ENCODE peak calls at places on chromosomes 12 and 14, in four cellular contexts. One of them, this sample, is unnamed.

GRCh38 chr14:55847766-55848165 is 267.8 kb downstream of the KTN1 start:
- DNase-seq in non-pigmented ciliary epithelial cell: peak; percentile 30
- DNase-seq in T follicular helper cell: no peak
- DNase-seq in type B pancreatic cell: no peak
- DNase-seq in this sample: no peak

GRCh38 chr12:66584673-66585072 is 94.2 kb downstream of the GRIP1 start:
- DNase-seq in non-pigmented ciliary epithelial cell: no peak
- DNase-seq in T follicular helper cell: no peak
- DNase-seq in type B pancreatic cell: no peak
- DNase-seq in this sample: no peak

GRCh38 chr12:123102781-123103503 is 47.9 kb downstream of the PITPNM2 start:
- DNase-seq in non-pigmented ciliary epithelial cell: no peak
- DNase-seq in T follicular helper cell: no peak
- DNase-seq in type B pancreatic cell: no peak
- DNase-seq in this sample: no peak

GRCh38 chr12:127657036-127657435 is 609.9 kb upstream of the TMEM132C start:
- DNase-seq in non-pigmented ciliary epithelial cell: no peak
- DNase-seq in T follicular helper cell: no peak
- DNase-seq in type B pancreatic cell: no peak
- DNase-seq in this sample: no peak

GRCh38 chr12:128727999-128728398 is 95.8 kb downstream of the SLC15A4 start:
- DNase-seq in non-pigmented ciliary epithelial cell: no peak
- DNase-seq in T follicular helper cell: no peak
- DNase-seq in type B pancreatic cell: no peak
- DNase-seq in this sample: no peak

GRCh38 chr12:3242199-3242863 is 165.2 kb downstream of the TSPAN9 start:
- DNase-seq in non-pigmented ciliary epithelial cell: no peak
- DNase-seq in T follicular helper cell: no peak
- DNase-seq in type B pancreatic cell: no peak
- DNase-seq in this sample: no peak

GRCh38 chr12:30753761-30754382 is 879 bp downstream of the CAPRIN2 start:
- DNase-seq in non-pigmented ciliary epithelial cell: no peak
- DNase-seq in T follicular helper cell: no peak
- DNase-seq in type B pancreatic cell: no peak
- DNase-seq in this sample: no peak

GRCh38 chr12:77324763-77325468 is 259.5 kb upstream of the E2F7 start:
- DNase-seq in non-pigmented ciliary epithelial cell: no peak
- DNase-seq in T follicular helper cell: no peak
- DNase-seq in type B pancreatic cell: peak; percentile 79
- DNase-seq in this sample: peak; percentile 87

GRCh38 chr12:24948452-24948815 is 467 bp downstream of the BCAT1 start:
- DNase-seq in non-pigmented ciliary epithelial cell: no peak
- DNase-seq in T follicular helper cell: no peak
- DNase-seq in type B pancreatic cell: no peak
- DNase-seq in this sample: no peak

GRCh38 chr12:106652510-106653015 is 69.8 kb downstream of the RFX4 start:
- DNase-seq in non-pigmented ciliary epithelial cell: no peak
- DNase-seq in T follicular helper cell: no peak
- DNase-seq in type B pancreatic cell: no peak
- DNase-seq in this sample: no peak

GRCh38 chr14:104287301-104288009 is 149.1 kb downstream of the KIF26A start:
- DNase-seq in non-pigmented ciliary epithelial cell: no peak
- DNase-seq in T follicular helper cell: no peak
- DNase-seq in type B pancreatic cell: no peak
- DNase-seq in this sample: no peak

GRCh38 chr14:102545461-102546265 is 36.1 kb upstream of the ANKRD9 start:
- DNase-seq in non-pigmented ciliary epithelial cell: no peak
- DNase-seq in T follicular helper cell: no peak
- DNase-seq in type B pancreatic cell: no peak
- DNase-seq in this sample: no peak

GRCh38 chr12:52611080-52611468 is 7.3 kb downstream of the KRT73 start:
- DNase-seq in non-pigmented ciliary epithelial cell: no peak
- DNase-seq in T follicular helper cell: no peak
- DNase-seq in type B pancreatic cell: peak; percentile 36
- DNase-seq in this sample: peak; percentile 63

GRCh38 chr14:68495101-68495637 is 297.7 kb downstream of the ZFP36L1 start:
- DNase-seq in non-pigmented ciliary epithelial cell: no peak
- DNase-seq in T follicular helper cell: no peak
- DNase-seq in type B pancreatic cell: no peak
- DNase-seq in this sample: no peak

GRCh38 chr12:108858399-108859074 is 1.2 kb upstream of the SSH1 start:
- DNase-seq in non-pigmented ciliary epithelial cell: no peak
- DNase-seq in T follicular helper cell: no peak
- DNase-seq in type B pancreatic cell: no peak
- DNase-seq in this sample: no peak

GRCh38 chr14:36810209-36810608 is 148.5 kb downstream of the PAX9 start:
- DNase-seq in non-pigmented ciliary epithelial cell: no peak
- DNase-seq in T follicular helper cell: no peak
- DNase-seq in type B pancreatic cell: no peak
- DNase-seq in this sample: no peak

GRCh38 chr12:52637299-52637698 is 14.7 kb downstream of the KRT2 start:
- DNase-seq in non-pigmented ciliary epithelial cell: no peak
- DNase-seq in T follicular helper cell: no peak
- DNase-seq in type B pancreatic cell: peak; percentile 16
- DNase-seq in this sample: peak; percentile 51

This sample was measured in osteocyte.